ENCODE peak calls at places on chromosomes 6 and 20, in five cellular contexts. Q is neuronal stem cell, S is HTR-8/SVneo, Z is C1 segment of cervical spinal cord, X is HL-60. G is an unnamed sample.

GRCh38 chr6:2245954-2246863 is 804 bp upstream of the GMDS start:
- DNase-seq in Q (no peak), S (no peak), Z (peak; percentile 39), X (peak; percentile 37), G (peak; percentile 27)

GRCh38 chr6:84243240-84243639 is 15.8 kb upstream of the CEP162 start:
- DNase-seq in Q (no peak), S (no peak), Z (no peak), X (no peak), G (no peak)

GRCh38 chr6:2949536-2950083 is 21.8 kb downstream of the SERPINB6 start:
- DNase-seq in Q (no peak), S (no peak), Z (no peak), X (no peak), G (no peak)

GRCh38 chr6:22755605-22756004 is 186.2 kb downstream of the HDGFL1 start:
- DNase-seq in Q (no peak), S (no peak), Z (no peak), X (no peak), G (no peak)

GRCh38 chr6:169501777-169502313 is 200.0 kb downstream of the WDR27 start:
- DNase-seq in Q (no peak), S (no peak), Z (no peak), X (no peak), G (no peak)

GRCh38 chr6:159077123-159077522 is 32.3 kb upstream of the TAGAP start:
- DNase-seq in Q (no peak), S (no peak), Z (no peak), X (no peak), G (no peak)

GRCh38 chr6:164216368-164216767 is 801.9 kb downstream of the QKI start:
- DNase-seq in Q (no peak), S (no peak), Z (no peak), X (no peak), G (no peak)

GRCh38 chr6:138026342-138026741 is 80.9 kb downstream of the PERP start:
- DNase-seq in Q (no peak), S (no peak), Z (no peak), X (no peak), G (no peak)

GRCh38 chr6:43924222-43924702 is 154.3 kb downstream of the VEGFA start:
- DNase-seq in Q (no peak), S (no peak), Z (peak; percentile 17), X (peak; percentile 89), G (no peak)

GRCh38 chr6:91715171-91715805 is 1128.4 kb upstream of the MAP3K7 start:
- DNase-seq in Q (no peak), S (no peak), Z (no peak), X (no peak), G (no peak)

GRCh38 chr6:153616506-153616905 is 422.5 kb upstream of the OPRM1 start:
- DNase-seq in Q (no peak), S (no peak), Z (no peak), X (no peak), G (no peak)

GRCh38 chr20:58741384-58741783 is 48.8 kb downstream of the NPEPL1 start:
- DNase-seq in Q (no peak), S (no peak), Z (no peak), X (no peak), G (no peak)

GRCh38 chr20:62104234-62104789 is 18.0 kb upstream of the LSM14B start:
- DNase-seq in Q (no peak), S (no peak), Z (no peak), X (no peak), G (no peak)

GRCh38 chr6:130565696-130566095 is 199.9 kb downstream of the TMEM200A start:
- DNase-seq in Q (no peak), S (no peak), Z (no peak), X (no peak), G (no peak)

GRCh38 chr6:89200706-89201215 is 16.4 kb downstream of the GABRR1 start:
- DNase-seq in Q (no peak), S (no peak), Z (no peak), X (no peak), G (no peak)

GRCh38 chr6:118932421-118932820 is 2.5 kb downstream of the MCM9 start:
- DNase-seq in Q (no peak), S (no peak), Z (no peak), X (no peak), G (no peak)

GRCh38 chr20:14633507-14633906 is 296.1 kb upstream of the FLRT3 start:
- DNase-seq in Q (no peak), S (no peak), Z (no peak), X (no peak), G (no peak)

GRCh38 chr6:47098570-47098993 is 56.5 kb upstream of the ADGRF1 start:
- DNase-seq in Q (no peak), S (no peak), Z (no peak), X (no peak), G (no peak)

GRCh38 chr6:144855812-144856531 is 570.8 kb downstream of the UTRN start:
- DNase-seq in Q (no peak), S (no peak), Z (no peak), X (no peak), G (no peak)

GRCh38 chr6:47240277-47240890 is 69.3 kb downstream of the TNFRSF21 start:
- DNase-seq in Q (no peak), S (no peak), Z (no peak), X (no peak), G (no peak)

GRCh38 chr6:20876016-20876415 is 341.8 kb downstream of the CDKAL1 start:
- DNase-seq in Q (no peak), S (no peak), Z (no peak), X (no peak), G (no peak)

GRCh38 chr20:7272512-7272911 is 505.0 kb downstream of the BMP2 start:
- DNase-seq in Q (no peak), S (no peak), Z (no peak), X (no peak), G (no peak)

GRCh38 chr6:155521719-155522118 is 66.1 kb upstream of the NOX3 start:
- DNase-seq in Q (no peak), S (no peak), Z (no peak), X (no peak), G (no peak)

GRCh38 chr20:60085551-60086132 is 127.4 kb downstream of the CDH26 start:
- DNase-seq in Q (no peak), S (no peak), Z (no peak), X (no peak), G (no peak)

GRCh38 chr20:51417745-51418529 is 124.6 kb downstream of the NFATC2 start:
- DNase-seq in Q (no peak), S (no peak), Z (no peak), X (no peak), G (no peak)